ENCODE peak calls at places on chromosomes 11 and 22, in seven cellular contexts. One of them, this sample, is unnamed.

GRCh38 chr11:1502971-1503707 is 16.6 kb upstream of the MOB2 start:
- DNase-seq in IMR-90: no peak
- DNase-seq in body of pancreas: peak; percentile 38
- DNase-seq in A549: no peak
- DNase-seq in Peyer's patch: no peak
- DNase-seq in spleen: no peak
- DNase-seq in transverse colon: no peak
- DNase-seq in this sample: peak; percentile 87

GRCh38 chr11:83392556-83392955 is 106.4 kb upstream of the CCDC90B start:
- DNase-seq in spleen: no peak
- DNase-seq in transverse colon: no peak
- DNase-seq in body of pancreas: no peak
- DNase-seq in IMR-90: no peak
- DNase-seq in Peyer's patch: no peak
- DNase-seq in A549: no peak
- DNase-seq in this sample: no peak

GRCh38 chr22:27312567-27313507 is 488.7 kb downstream of the MN1 start:
- DNase-seq in A549: no peak
- DNase-seq in Peyer's patch: no peak
- DNase-seq in spleen: no peak
- DNase-seq in body of pancreas: no peak
- DNase-seq in transverse colon: no peak
- DNase-seq in IMR-90: no peak
- DNase-seq in this sample: no peak

GRCh38 chr11:100923555-100923954 is 206.1 kb downstream of the PGR start:
- DNase-seq in Peyer's patch: no peak
- DNase-seq in IMR-90: peak; percentile 63
- DNase-seq in transverse colon: no peak
- DNase-seq in A549: no peak
- DNase-seq in spleen: no peak
- DNase-seq in body of pancreas: no peak
- DNase-seq in this sample: no peak

GRCh38 chr22:44211256-44211945 is 30.7 kb downstream of the PARVG start:
- DNase-seq in spleen: no peak
- DNase-seq in body of pancreas: no peak
- DNase-seq in Peyer's patch: peak; percentile 38
- DNase-seq in IMR-90: no peak
- DNase-seq in transverse colon: peak; percentile 14
- DNase-seq in A549: no peak
- DNase-seq in this sample: no peak

GRCh38 chr11:64918056-64918455 is 1.0 kb upstream of the ATG2A start:
- DNase-seq in A549: peak; percentile 32
- DNase-seq in spleen: no peak
- DNase-seq in IMR-90: peak; percentile 70
- DNase-seq in transverse colon: no peak
- DNase-seq in Peyer's patch: no peak
- DNase-seq in body of pancreas: no peak
- DNase-seq in this sample: peak; percentile 37

GRCh38 chr11:95076416-95076815 is 9.7 kb downstream of the SRSF8 start:
- DNase-seq in transverse colon: no peak
- DNase-seq in Peyer's patch: no peak
- DNase-seq in spleen: no peak
- DNase-seq in IMR-90: peak; percentile 75
- DNase-seq in A549: peak; percentile 25
- DNase-seq in body of pancreas: peak; percentile 26
- DNase-seq in this sample: peak; percentile 77

GRCh38 chr11:131326829-131327228 is 43.6 kb upstream of the NTM start:
- DNase-seq in A549: no peak
- DNase-seq in IMR-90: no peak
- DNase-seq in transverse colon: no peak
- DNase-seq in Peyer's patch: no peak
- DNase-seq in body of pancreas: no peak
- DNase-seq in spleen: no peak
- DNase-seq in this sample: no peak

GRCh38 chr22:21632237-21632895 is at the start of gene CCDC116:
- DNase-seq in transverse colon: peak; percentile 44
- DNase-seq in spleen: peak; percentile 88
- DNase-seq in IMR-90: no peak
- DNase-seq in Peyer's patch: no peak
- DNase-seq in body of pancreas: no peak
- DNase-seq in A549: peak; percentile 31
- DNase-seq in this sample: no peak

GRCh38 chr22:35910926-35911325 is 117.7 kb downstream of the RBFOX2 start:
- DNase-seq in spleen: no peak
- DNase-seq in A549: no peak
- DNase-seq in IMR-90: no peak
- DNase-seq in transverse colon: no peak
- DNase-seq in Peyer's patch: no peak
- DNase-seq in body of pancreas: no peak
- DNase-seq in this sample: no peak

GRCh38 chr11:94834931-94835330 is 66.8 kb downstream of the AMOTL1 start:
- DNase-seq in IMR-90: peak; percentile 47
- DNase-seq in transverse colon: no peak
- DNase-seq in body of pancreas: no peak
- DNase-seq in spleen: no peak
- DNase-seq in Peyer's patch: no peak
- DNase-seq in A549: no peak
- DNase-seq in this sample: no peak

GRCh38 chr22:46287873-46288751 is 8.6 kb upstream of the GTSE1 start:
- DNase-seq in A549: no peak
- DNase-seq in body of pancreas: no peak
- DNase-seq in IMR-90: no peak
- DNase-seq in Peyer's patch: peak; percentile 61
- DNase-seq in transverse colon: peak; percentile 66
- DNase-seq in spleen: peak; percentile 95
- DNase-seq in this sample: no peak

GRCh38 chr11:110097459-110098012 is 4.3 kb downstream of the ZC3H12C start:
- DNase-seq in Peyer's patch: no peak
- DNase-seq in spleen: no peak
- DNase-seq in IMR-90: peak; percentile 58
- DNase-seq in body of pancreas: no peak
- DNase-seq in transverse colon: no peak
- DNase-seq in A549: peak; percentile 38
- DNase-seq in this sample: no peak

GRCh38 chr11:111077938-111078337 is 167.6 kb upstream of the POU2AF2 start:
- DNase-seq in body of pancreas: no peak
- DNase-seq in Peyer's patch: no peak
- DNase-seq in spleen: no peak
- DNase-seq in A549: no peak
- DNase-seq in IMR-90: peak; percentile 7
- DNase-seq in transverse colon: no peak
- DNase-seq in this sample: no peak

GRCh38 chr11:27886765-27887328 is 186.6 kb upstream of the BDNF start:
- DNase-seq in IMR-90: no peak
- DNase-seq in Peyer's patch: no peak
- DNase-seq in spleen: no peak
- DNase-seq in transverse colon: no peak
- DNase-seq in body of pancreas: no peak
- DNase-seq in A549: no peak
- DNase-seq in this sample: no peak

DNA sequence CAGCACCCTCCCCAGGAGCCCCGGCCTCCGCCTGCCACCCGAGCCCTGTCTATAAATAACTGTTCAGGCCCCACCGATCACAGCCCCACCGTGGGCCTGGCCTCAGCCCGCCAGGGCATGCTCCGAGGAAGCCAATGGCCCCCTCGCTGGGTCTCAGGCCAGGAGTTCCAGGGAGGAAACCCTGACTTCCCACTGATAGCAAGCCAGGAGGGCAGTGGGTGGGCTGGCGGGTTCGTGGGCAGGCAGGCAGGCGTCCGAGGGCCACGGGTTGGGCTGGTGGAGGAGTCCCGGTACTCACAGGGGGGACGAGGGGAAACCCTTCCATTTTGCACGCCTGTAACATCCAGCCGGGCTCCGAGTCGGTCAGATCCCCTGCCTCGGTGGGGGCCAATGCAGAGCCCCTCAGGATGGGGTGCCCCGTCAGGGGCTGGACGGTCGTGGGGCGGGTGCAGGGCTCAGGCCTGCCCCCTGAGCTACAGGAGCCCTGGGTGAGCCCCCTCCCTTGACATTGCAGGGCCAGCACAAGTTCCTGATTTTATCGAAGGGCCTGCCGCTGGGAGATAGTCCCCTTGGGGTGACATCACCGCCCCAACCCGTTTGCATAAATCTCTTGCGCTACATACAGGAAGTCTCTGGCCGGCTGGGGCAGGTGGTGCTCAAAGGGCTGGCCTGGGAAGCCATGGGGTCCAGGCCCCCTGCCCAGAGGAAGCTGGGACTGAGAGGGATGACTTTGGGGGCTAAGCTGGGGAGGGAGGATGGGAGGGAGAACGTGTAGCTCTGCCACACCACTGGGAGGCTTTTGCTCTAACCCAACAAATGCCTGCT is at the start of gene SPI1:
- DNase-seq in A549: no peak
- DNase-seq in Peyer's patch: peak; percentile 50
- DNase-seq in transverse colon: peak; percentile 73
- DNase-seq in body of pancreas: no peak
- DNase-seq in IMR-90: no peak
- DNase-seq in spleen: peak; percentile 96
- DNase-seq in this sample: no peak
- TF ChIP-seq POLR2A in A549: no peak
- TF ChIP-seq POLR2A in Peyer's patch: no peak
- TF ChIP-seq POLR2A in transverse colon: peak; percentile 37
- TF ChIP-seq POLR2A in body of pancreas: no peak
- TF ChIP-seq POLR2A in IMR-90: no peak
- TF ChIP-seq POLR2A in spleen: no peak
- TF ChIP-seq POLR2A in this sample: no peak

GRCh38 chr11:59173964-59174663 is 2.2 kb downstream of the DTX4 start:
- DNase-seq in Peyer's patch: peak; percentile 84
- DNase-seq in spleen: no peak
- DNase-seq in transverse colon: peak; percentile 88
- DNase-seq in IMR-90: peak; percentile 59
- DNase-seq in body of pancreas: peak; percentile 73
- DNase-seq in A549: no peak
- DNase-seq in this sample: peak; percentile 72

GRCh38 chr11:59173080-59173963 is 1.4 kb downstream of the DTX4 start:
- DNase-seq in spleen: peak; percentile 86
- DNase-seq in body of pancreas: peak; percentile 37
- DNase-seq in IMR-90: peak; percentile 30
- DNase-seq in A549: no peak
- DNase-seq in Peyer's patch: peak; percentile 70
- DNase-seq in transverse colon: peak; percentile 41
- DNase-seq in this sample: peak; percentile 37

GRCh38 chr11:59175104-59175503 is 3.2 kb downstream of the DTX4 start:
- DNase-seq in body of pancreas: no peak
- DNase-seq in A549: no peak
- DNase-seq in Peyer's patch: no peak
- DNase-seq in spleen: no peak
- DNase-seq in transverse colon: no peak
- DNase-seq in IMR-90: no peak
- DNase-seq in this sample: no peak

GRCh38 chr11:59176330-59176729 is 4.4 kb downstream of the DTX4 start:
- DNase-seq in transverse colon: no peak
- DNase-seq in IMR-90: no peak
- DNase-seq in body of pancreas: no peak
- DNase-seq in Peyer's patch: no peak
- DNase-seq in A549: no peak
- DNase-seq in spleen: no peak
- DNase-seq in this sample: no peak

GRCh38 chr11:59174664-59175033 is 2.7 kb downstream of the DTX4 start:
- DNase-seq in body of pancreas: no peak
- DNase-seq in A549: peak; percentile 24
- DNase-seq in transverse colon: peak; percentile 70
- DNase-seq in spleen: no peak
- DNase-seq in IMR-90: peak; percentile 70
- DNase-seq in Peyer's patch: peak; percentile 69
- DNase-seq in this sample: no peak
- H3K4me3 ChIP-seq in body of pancreas: no peak overlapping the region
- H3K4me3 ChIP-seq in A549: no peak overlapping the region
- H3K4me3 ChIP-seq in transverse colon: peak overlapping the region; percentile 9
- H3K4me3 ChIP-seq in spleen: no peak overlapping the region
- H3K4me3 ChIP-seq in IMR-90: no peak overlapping the region
- H3K4me3 ChIP-seq in Peyer's patch: no peak overlapping the region
- H3K4me3 ChIP-seq in this sample: no peak overlapping the region

DNA sequence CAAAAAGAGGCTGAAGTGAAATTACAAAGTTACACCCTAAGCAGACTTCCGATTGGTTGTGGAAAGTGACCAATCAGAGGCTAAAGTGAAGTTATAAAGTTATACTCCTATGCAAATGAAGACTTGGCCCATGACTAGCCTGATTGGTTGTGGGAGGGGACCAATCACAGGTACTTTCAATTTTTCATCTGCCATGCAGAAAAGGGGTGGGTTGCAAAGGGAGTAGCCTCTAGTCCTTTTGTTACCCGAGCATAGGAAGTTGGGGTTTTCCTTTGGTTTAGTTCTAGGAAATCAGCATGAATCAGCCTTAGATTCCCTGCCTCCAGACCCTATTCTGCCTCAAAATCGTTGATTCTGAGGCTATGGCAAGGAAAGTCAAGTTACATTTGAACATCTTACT is 18.2 kb upstream of the CSTF3 start:
- DNase-seq in body of pancreas: no peak
- DNase-seq in IMR-90: no peak
- DNase-seq in spleen: no peak
- DNase-seq in A549: no peak
- DNase-seq in Peyer's patch: no peak
- DNase-seq in transverse colon: no peak
- DNase-seq in this sample: no peak
- TF ChIP-seq CTCF in body of pancreas: no peak
- TF ChIP-seq CTCF in IMR-90: no peak
- TF ChIP-seq CTCF in spleen: no peak
- TF ChIP-seq CTCF in A549: no peak
- TF ChIP-seq CTCF in Peyer's patch: no peak
- TF ChIP-seq CTCF in transverse colon: no peak
- TF ChIP-seq CTCF in this sample: no peak

GRCh38 chr22:41862160-41862529 is 29.2 kb downstream of the SREBF2 start:
- DNase-seq in IMR-90: peak; percentile 23
- DNase-seq in body of pancreas: no peak
- DNase-seq in transverse colon: no peak
- DNase-seq in Peyer's patch: no peak
- DNase-seq in A549: no peak
- DNase-seq in spleen: no peak
- DNase-seq in this sample: no peak
- TF ChIP-seq POLR2A in IMR-90: no peak
- TF ChIP-seq POLR2A in body of pancreas: no peak
- TF ChIP-seq POLR2A in transverse colon: no peak
- TF ChIP-seq POLR2A in Peyer's patch: no peak
- TF ChIP-seq POLR2A in A549: no peak
- TF ChIP-seq POLR2A in spleen: no peak
- TF ChIP-seq POLR2A in this sample: no peak

GRCh38 chr22:19984851-19985811 is 31.5 kb downstream of the ARVCF start:
- DNase-seq in Peyer's patch: no peak
- DNase-seq in IMR-90: no peak
- DNase-seq in body of pancreas: no peak
- DNase-seq in transverse colon: no peak
- DNase-seq in spleen: peak; percentile 67
- DNase-seq in A549: no peak
- DNase-seq in this sample: no peak
- H3K4me3 ChIP-seq in Peyer's patch: no peak overlapping the region
- H3K4me3 ChIP-seq in IMR-90: no peak overlapping the region
- H3K4me3 ChIP-seq in body of pancreas: no peak overlapping the region
- H3K4me3 ChIP-seq in transverse colon: no peak overlapping the region
- H3K4me3 ChIP-seq in spleen: peak overlapping the region; percentile 61
- H3K4me3 ChIP-seq in A549: no peak overlapping the region
- H3K4me3 ChIP-seq in this sample: no peak overlapping the region

GRCh38 chr11:11157201-11157600 is 195.8 kb downstream of the CSNK2A3 start:
- DNase-seq in transverse colon: no peak
- DNase-seq in IMR-90: peak; percentile 8
- DNase-seq in A549: peak; percentile 37
- DNase-seq in spleen: no peak
- DNase-seq in Peyer's patch: no peak
- DNase-seq in body of pancreas: no peak
- DNase-seq in this sample: peak; percentile 66

GRCh38 chr11:11152877-11153276 is 200.2 kb downstream of the CSNK2A3 start:
- DNase-seq in spleen: no peak
- DNase-seq in A549: no peak
- DNase-seq in IMR-90: no peak
- DNase-seq in body of pancreas: no peak
- DNase-seq in transverse colon: no peak
- DNase-seq in Peyer's patch: no peak
- DNase-seq in this sample: no peak

GRCh38 chr11:11155962-11156815 is 196.9 kb downstream of the CSNK2A3 start:
- DNase-seq in IMR-90: no peak
- DNase-seq in transverse colon: no peak
- DNase-seq in Peyer's patch: no peak
- DNase-seq in body of pancreas: no peak
- DNase-seq in spleen: no peak
- DNase-seq in A549: peak; percentile 9
- DNase-seq in this sample: no peak
- TF ChIP-seq CTCF in IMR-90: peak; percentile 38
- TF ChIP-seq CTCF in transverse colon: peak; percentile 27
- TF ChIP-seq CTCF in Peyer's patch: no peak
- TF ChIP-seq CTCF in body of pancreas: no peak
- TF ChIP-seq CTCF in spleen: peak; percentile 37
- TF ChIP-seq CTCF in A549: no peak
- TF ChIP-seq CTCF in this sample: peak; percentile 16

This sample was measured in thyroid gland.